ENCODE peak calls at places on chromosomes 11 and 22, in nine cellular contexts. S is left lung; B is upper lobe of right lung; T is adrenal gland; Z is heart right ventricle; R is Peyer's patch; L is body of pancreas; H is CD8-positive, alpha-beta T cell; N is ascending aorta. E is an unnamed sample. For H3K9me3, the result is how much of the 10 kb centered on the place peaks cover.

GRCh38 chr11:30984827-30985226 is 384.7 kb downstream of the DCDC1 start:
- DNase-seq in H (no peak), N (no peak), R (no peak), T (no peak), S (no peak), Z (no peak), L (no peak), B (no peak), E (no peak)

GRCh38 chr11:73206751-73207280 is 11.3 kb upstream of the P2RY2 start:
- DNase-seq in R (no peak), N (no peak), H (no peak), T (no peak), S (no peak), L (no peak), B (no peak), Z (no peak), E (no peak)

GRCh38 chr11:27385245-27385644 is 22.2 kb upstream of the CCDC34 start:
- DNase-seq in R (no peak), N (no peak), H (no peak), Z (no peak), T (peak), B (no peak), L (no peak), S (no peak), E (no peak)

GRCh38 chr11:46658259-46658658 is 40.9 kb downstream of the ATG13 start:
- DNase-seq in R (no peak), T (peak), Z (no peak), L (peak), H (no peak), B (no peak), S (no peak), N (no peak), E (no peak)

GRCh38 chr22:33772793-33773192 is 147.5 kb downstream of the LARGE1 start:
- DNase-seq in L (no peak), S (no peak), Z (no peak), H (no peak), B (no peak), R (no peak), N (no peak), T (no peak), E (no peak)

GRCh38 chr11:128058580-128059208 is 528.7 kb downstream of the ETS1 start:
- DNase-seq in B (no peak), S (no peak), Z (no peak), R (no peak), N (no peak), T (no peak), H (no peak), L (no peak), E (no peak)

GRCh38 chr11:1281326-1281973 is 28.0 kb downstream of the TOLLIP start:
- DNase-seq in H (no peak), N (no peak), L (no peak), B (no peak), T (no peak), S (no peak), R (no peak), Z (no peak), E (no peak)

GRCh38 chr11:128424271-128424709 is 163.1 kb downstream of the ETS1 start:
- DNase-seq in S (peak), R (no peak), H (no peak), N (peak), B (no peak), Z (peak), L (no peak), T (no peak), E (no peak)

GRCh38 chr11:43072096-43072495 is 239.7 kb upstream of the API5 start:
- DNase-seq in H (no peak), N (no peak), B (no peak), Z (no peak), L (no peak), T (no peak), R (no peak), S (no peak), E (no peak)

GRCh38 chr11:118703563-118704106 is 24.2 kb upstream of the TREH start:
- DNase-seq in Z (peak), T (peak), N (no peak), B (no peak), S (peak), R (no peak), H (no peak), L (peak), E (no peak)

GRCh38 chr22:28822930-28823481 is 22.6 kb upstream of the XBP1 start:
- DNase-seq in R (no peak), Z (no peak), T (no peak), H (no peak), L (peak), S (no peak), B (no peak), N (no peak), E (peak)

GRCh38 chr22:45008853-45009751 is 703 bp downstream of the PHF21B start:
- DNase-seq in H (no peak), R (no peak), L (no peak), N (no peak), T (no peak), S (no peak), Z (no peak), B (no peak), E (peak)

GRCh38 chr22:18035740-18036139 is 11.4 kb upstream of the MICAL3 start:
- DNase-seq in B (no peak), T (peak), R (no peak), L (peak), N (no peak), S (no peak), H (no peak), Z (no peak), E (no peak)

GRCh38 chr11:85663781-85664560 is 958 bp downstream of the CREBZF start:
- DNase-seq in S (peak), H (peak), R (peak), B (peak), L (peak), T (peak), N (peak), Z (peak), E (peak)

GRCh38 chr22:27242917-27243589 is 558.5 kb downstream of the MN1 start:
- DNase-seq in Z (no peak), R (no peak), B (no peak), N (no peak), T (no peak), H (no peak), L (peak), S (no peak), E (no peak)

GRCh38 chr11:113401718-113402117 is 14.1 kb downstream of the ANKK1 start:
- DNase-seq in L (peak), R (peak), Z (peak), B (peak), H (no peak), S (peak), T (peak), N (no peak), E (no peak)

GRCh38 chr22:24146190-24146616 is 35.1 kb upstream of the SUSD2 start:
- DNase-seq in H (no peak), B (peak), N (no peak), R (peak), S (peak), T (peak), Z (peak), L (peak), E (peak)

GRCh38 chr11:65606876-65607613 is 7.0 kb downstream of the MAP3K11 start:
- DNase-seq in Z (peak), R (peak), S (peak), H (no peak), B (peak), N (peak), T (peak), L (peak), E (peak)

GRCh38 chr22:44402196-44403111 is 89.7 kb upstream of the SHISAL1 start:
- DNase-seq in R (peak), S (peak), N (no peak), L (no peak), B (peak), Z (no peak), H (no peak), T (no peak), E (no peak)

GRCh38 chr11:40987895-40988435 is 471.5 kb downstream of the LRRC4C start:
- DNase-seq in B (no peak), L (no peak), S (no peak), T (no peak), R (no peak), N (no peak), Z (no peak), H (no peak), E (no peak)

GRCh38 chr11:114615448-114616361 is 20.1 kb upstream of the NXPE4 start:
- DNase-seq in T (no peak), B (no peak), N (no peak), R (no peak), H (no peak), Z (no peak), S (no peak), L (no peak), E (no peak)

GRCh38 chr11:114619659-114620173 is 24.1 kb upstream of the NXPE4 start:
- DNase-seq in T (no peak), B (no peak), L (no peak), R (no peak), Z (no peak), H (no peak), S (no peak), N (no peak), E (no peak)

GRCh38 chr11:114617157-114618124 is 21.9 kb upstream of the NXPE4 start:
- DNase-seq in Z (no peak), H (no peak), S (no peak), B (no peak), R (no peak), L (no peak), T (no peak), N (no peak), E (no peak)

GRCh38 chr11:114616516-114616915 is 20.9 kb upstream of the NXPE4 start:
- DNase-seq in Z (no peak), S (no peak), B (no peak), N (no peak), T (no peak), L (no peak), R (no peak), H (no peak), E (no peak)

GRCh38 chr11:114618139-114618538 is 22.6 kb upstream of the NXPE4 start:
- DNase-seq in S (no peak), N (no peak), B (no peak), T (no peak), R (no peak), H (no peak), L (no peak), Z (no peak), E (no peak)
- H3K9me3 ChIP-seq in S (half or more), N (under half), B (under half), T (under half), R (under half), H (under half), L (under half), Z (under half), E (half or more)

GRCh38 chr11:111575748-111576147 is 26.5 kb upstream of the SIK2 start:
- DNase-seq in R (no peak), N (no peak), B (no peak), S (no peak), L (no peak), H (no peak), Z (no peak), T (no peak), E (no peak)

GRCh38 chr11:111570796-111571195 is 30.3 kb downstream of the LAYN start:
- DNase-seq in R (no peak), N (no peak), S (no peak), T (no peak), L (no peak), Z (no peak), H (no peak), B (no peak), E (no peak)

GRCh38 chr11:111571829-111572501 is 30.3 kb upstream of the SIK2 start:
- DNase-seq in L (no peak), R (no peak), H (no peak), B (no peak), T (no peak), N (no peak), S (no peak), Z (no peak), E (no peak)

GRCh38 chr11:111573821-111574249 is 28.4 kb upstream of the SIK2 start:
- DNase-seq in H (no peak), R (no peak), Z (peak), B (no peak), T (no peak), S (no peak), N (no peak), L (no peak), E (no peak)

GRCh38 chr11:111574373-111575230 is 27.6 kb upstream of the SIK2 start:
- DNase-seq in T (no peak), N (no peak), R (no peak), H (no peak), S (no peak), Z (no peak), B (no peak), L (no peak), E (no peak)
- H3K4me3 ChIP-seq in T (no peak), N (peak), R (no peak), H (no peak), S (peak), Z (peak), B (peak), L (no peak), E (no peak)

GRCh38 chr11:68581901-68582300 is 102.4 kb upstream of the GAL start:
- DNase-seq in S (no peak), H (no peak), N (no peak), R (no peak), Z (no peak), T (no peak), L (no peak), B (no peak), E (no peak)
- TF ChIP-seq CTCF in S (no peak), H (no peak), N (no peak), R (no peak), Z (no peak), T (no peak), L (no peak), B (no peak), E (no peak)

GRCh38 chr22:48145738-48146137 is 1383.3 kb downstream of the TBC1D22A start:
- DNase-seq in L (no peak), N (no peak), B (no peak), S (no peak), T (no peak), R (no peak), Z (no peak), H (no peak), E (no peak)

GRCh38 chr22:48146426-48146825 is 1384.0 kb downstream of the TBC1D22A start:
- DNase-seq in B (no peak), N (no peak), Z (no peak), T (no peak), L (no peak), S (no peak), H (no peak), R (no peak), E (no peak)

GRCh38 chr22:48144318-48144717 is 1381.9 kb downstream of the TBC1D22A start:
- DNase-seq in L (no peak), H (no peak), N (no peak), Z (no peak), S (no peak), R (no peak), T (no peak), B (no peak), E (no peak)

GRCh38 chr22:48147831-48148230 is 1385.4 kb downstream of the TBC1D22A start:
- DNase-seq in N (no peak), S (no peak), B (no peak), T (no peak), R (no peak), H (no peak), L (no peak), Z (no peak), E (no peak)

DNA sequence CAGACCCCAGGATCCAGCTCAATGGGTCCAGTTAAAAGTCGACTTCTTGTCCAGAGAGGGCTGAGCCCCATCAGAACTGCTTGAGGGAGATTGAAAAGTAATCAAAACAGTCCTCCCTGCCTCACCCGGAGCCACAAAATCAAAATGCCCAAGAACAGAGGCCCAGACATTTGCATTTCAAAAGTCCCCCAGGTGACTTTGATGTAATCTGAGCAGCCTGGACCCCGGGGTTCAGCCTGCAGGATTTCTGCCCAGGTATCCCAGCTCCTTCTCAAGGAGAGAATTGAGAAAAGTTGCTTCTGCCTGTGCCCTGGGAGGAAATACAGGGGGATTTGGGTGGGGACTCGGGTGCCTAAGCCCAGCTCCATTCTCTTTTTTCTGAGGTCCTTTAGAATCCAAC is 1385.0 kb downstream of the TBC1D22A start:
- DNase-seq in L (no peak), R (no peak), H (no peak), B (no peak), S (no peak), T (no peak), Z (no peak), N (no peak), E (no peak)
- H3K9me3 ChIP-seq in L (under half), R (under half), H (under half), B (under half), S (under half), T (under half), Z (under half), N (under half), E (under half)

GRCh38 chr11:117435296-117435695 is 107.6 kb downstream of the CEP164 start:
- DNase-seq in S (no peak), L (no peak), H (no peak), B (no peak), N (no peak), T (no peak), R (no peak), Z (no peak), E (no peak)
- H3K4me3 ChIP-seq in S (no peak), L (no peak), H (no peak), B (no peak), N (no peak), T (no peak), R (no peak), Z (no peak), E (no peak)

DNA sequence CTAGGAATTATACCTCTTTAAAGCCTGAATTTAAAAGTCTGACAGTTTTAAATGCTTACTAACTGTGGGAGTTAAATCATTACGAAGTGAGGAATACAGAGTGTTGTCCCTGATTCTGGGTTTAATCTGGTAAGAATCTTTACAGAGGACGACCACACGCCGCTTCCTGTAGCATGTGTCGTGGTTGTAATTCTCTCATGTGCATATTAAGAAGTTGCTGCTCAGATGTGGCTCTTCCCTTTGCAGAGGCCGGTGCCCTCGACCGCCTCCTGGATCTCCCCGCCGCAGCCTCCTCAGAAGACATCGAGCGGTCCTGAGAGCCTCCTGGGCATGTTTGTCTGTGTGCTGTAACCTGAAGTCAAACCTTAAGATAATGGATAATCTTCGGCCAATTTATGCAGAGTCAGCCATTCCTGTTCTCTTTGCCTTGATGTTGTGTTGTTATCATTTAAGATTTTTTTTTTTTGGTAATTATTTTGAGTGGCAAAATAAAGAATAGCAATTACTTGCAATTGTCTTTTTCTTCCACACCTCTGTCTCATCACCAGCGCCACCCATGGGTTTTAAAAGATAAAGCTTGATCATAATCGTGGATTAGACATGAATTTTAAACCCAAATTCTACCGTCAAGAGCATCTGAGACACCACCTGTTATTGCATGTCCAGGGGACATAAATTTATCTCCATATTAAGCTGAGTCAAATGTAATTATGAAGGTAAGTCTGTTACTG is 6.5 kb downstream of the GAL start:
- DNase-seq in R (peak), H (peak), B (no peak), N (no peak), Z (no peak), T (no peak), S (no peak), L (no peak), E (no peak)
- TF ChIP-seq CTCF in R (no peak), H (no peak), B (no peak), N (no peak), Z (no peak), T (no peak), S (no peak), L (no peak), E (peak)

GRCh38 chr11:35153280-35153679 is 14.3 kb downstream of the CD44 start:
- DNase-seq in Z (no peak), H (no peak), B (no peak), L (no peak), R (no peak), N (no peak), T (no peak), S (no peak), E (no peak)

GRCh38 chr11:35151896-35152295 is 12.9 kb downstream of the CD44 start:
- DNase-seq in H (no peak), Z (no peak), S (no peak), N (no peak), R (no peak), B (no peak), L (no peak), T (no peak), E (no peak)

GRCh38 chr11:35151241-35151640 is 12.3 kb downstream of the CD44 start:
- DNase-seq in B (no peak), L (no peak), S (no peak), Z (no peak), N (no peak), T (no peak), H (no peak), R (no peak), E (no peak)

GRCh38 chr11:35154960-35155359 is 16.0 kb downstream of the CD44 start:
- DNase-seq in H (no peak), N (no peak), B (no peak), R (no peak), Z (no peak), T (no peak), S (no peak), L (no peak), E (no peak)

GRCh38 chr11:35152575-35152974 is 13.6 kb downstream of the CD44 start:
- DNase-seq in B (no peak), Z (no peak), L (no peak), R (no peak), H (no peak), N (no peak), T (no peak), S (no peak), E (no peak)
- H3K9me3 ChIP-seq in B (under half), Z (under half), L (under half), R (under half), H (under half), N (under half), T (under half), S (under half), E (under half)

E was measured in WERI-Rb-1.